ENCODE peak calls at places on chromosomes 7 and 10, in nine cellular contexts. E is Karpas-422; N is ovary; T is A549; F is naive thymus-derived CD4-positive, alpha-beta T cell; M is H9; J is CD8-positive, alpha-beta memory T cell; D is dorsolateral prefrontal cortex; C is trophoblast cell. Z is an unnamed sample.

GRCh38 chr10:108911814-108912541 is 1011.3 kb downstream of the XPNPEP1 start:
- DNase-seq in E (no peak), N (peak; percentile 68), T (peak; percentile 68), F (no peak), M (peak; percentile 95), J (no peak), D (peak; percentile 52), C (no peak), Z (peak; percentile 80)

GRCh38 chr10:62261666-62262065 is 7.0 kb downstream of the RTKN2 start:
- DNase-seq in E (no peak), N (no peak), T (no peak), F (no peak), M (no peak), J (no peak), D (no peak), C (no peak), Z (peak; percentile 40)

GRCh38 chr7:18768256-18768655 is 272.7 kb downstream of the HDAC9 start:
- DNase-seq in E (no peak), N (no peak), T (no peak), F (no peak), M (no peak), J (no peak), D (no peak), C (no peak), Z (no peak)

GRCh38 chr10:44967596-44967995 is 8.0 kb downstream of the RASSF4 start:
- DNase-seq in E (no peak), N (no peak), T (no peak), F (no peak), M (peak; percentile 7), J (no peak), D (no peak), C (no peak), Z (peak; percentile 42)

GRCh38 chr7:82163586-82163985 is 280.0 kb downstream of the CACNA2D1 start:
- DNase-seq in E (no peak), N (no peak), T (no peak), F (no peak), M (no peak), J (no peak), D (no peak), C (no peak), Z (no peak)

GRCh38 chr10:116774728-116775151 is 32.4 kb upstream of the HSPA12A start:
- DNase-seq in E (no peak), N (no peak), T (no peak), F (no peak), M (no peak), J (no peak), D (no peak), C (no peak), Z (no peak)

GRCh38 chr7:110839866-110840265 is 251.1 kb upstream of the LRRN3 start:
- DNase-seq in E (no peak), N (no peak), T (peak; percentile 32), F (no peak), M (no peak), J (no peak), D (no peak), C (no peak), Z (no peak)

GRCh38 chr10:35789996-35790395 is 147.9 kb upstream of the FZD8 start:
- DNase-seq in E (no peak), N (no peak), T (no peak), F (no peak), M (no peak), J (no peak), D (no peak), C (no peak), Z (no peak)

GRCh38 chr10:15433850-15434537 is 62.9 kb upstream of the FAM171A1 start:
- DNase-seq in E (peak; percentile 76), N (no peak), T (peak; percentile 50), F (peak; percentile 55), M (no peak), J (no peak), D (no peak), C (no peak), Z (peak; percentile 78)

GRCh38 chr7:148514236-148514635 is 76.3 kb upstream of the C7orf33 start:
- DNase-seq in E (no peak), N (no peak), T (no peak), F (no peak), M (no peak), J (no peak), D (no peak), C (peak; percentile 67), Z (no peak)

GRCh38 chr7:56115852-56116538 is at the start of gene NUPR2:
- DNase-seq in E (no peak), N (no peak), T (no peak), F (no peak), M (no peak), J (no peak), D (no peak), C (peak; percentile 33), Z (no peak)

GRCh38 chr7:55593515-55594318 is 21.4 kb upstream of the VOPP1 start:
- DNase-seq in E (peak; percentile 87), N (peak; percentile 58), T (peak; percentile 66), F (peak; percentile 61), M (peak; percentile 83), J (peak; percentile 65), D (no peak), C (peak; percentile 71), Z (peak; percentile 67)

GRCh38 chr10:688287-688620 is 1.2 kb downstream of the DIP2C start:
- DNase-seq in E (no peak), N (no peak), T (no peak), F (no peak), M (no peak), J (no peak), D (no peak), C (no peak), Z (no peak)

GRCh38 chr7:140348161-140348849 is 50.0 kb downstream of the SLC37A3 start:
- DNase-seq in E (no peak), N (no peak), T (no peak), F (no peak), M (no peak), J (no peak), D (no peak), C (no peak), Z (no peak)

GRCh38 chr7:105935250-105935649 is 27.8 kb upstream of the CDHR3 start:
- DNase-seq in E (no peak), N (no peak), T (no peak), F (no peak), M (no peak), J (no peak), D (no peak), C (no peak), Z (no peak)

GRCh38 chr10:100864981-100865380 is 47.8 kb upstream of the SLF2 start:
- DNase-seq in E (no peak), N (no peak), T (no peak), F (no peak), M (no peak), J (no peak), D (peak; percentile 22), C (no peak), Z (no peak)

GRCh38 chr7:76336094-76336493 is 22.7 kb downstream of the YWHAG start:
- DNase-seq in E (no peak), N (no peak), T (no peak), F (no peak), M (no peak), J (no peak), D (no peak), C (no peak), Z (no peak)

GRCh38 chr10:16986406-16987128 is 143.0 kb downstream of the CUBN start:
- DNase-seq in E (no peak), N (no peak), T (no peak), F (no peak), M (no peak), J (no peak), D (no peak), C (no peak), Z (peak; percentile 94)

GRCh38 chr10:110107887-110108286 is 99.5 kb upstream of the MXI1 start:
- DNase-seq in E (no peak), N (no peak), T (no peak), F (no peak), M (no peak), J (no peak), D (no peak), C (no peak), Z (no peak)

DNA sequence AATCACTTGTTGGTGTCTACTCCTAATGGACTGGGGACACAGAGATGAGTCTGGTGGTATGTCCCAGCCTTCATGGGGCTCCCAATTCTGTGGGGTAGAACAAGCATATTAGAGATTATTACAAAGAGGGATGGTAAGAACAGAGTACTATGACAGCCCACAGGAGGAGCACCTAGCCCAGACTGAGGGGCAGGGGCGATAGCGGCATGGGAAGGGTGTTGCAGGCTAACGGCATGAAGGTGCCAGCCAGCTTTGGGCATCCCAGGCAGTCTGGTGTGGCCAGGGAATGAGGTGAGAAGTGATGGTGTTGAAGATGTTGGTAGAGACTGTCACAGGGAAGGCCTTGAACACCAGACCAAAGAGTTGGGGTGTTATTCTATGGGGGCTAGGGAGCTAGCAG is 280.0 kb downstream of the RPS24 start:
- DNase-seq in E (no peak), N (no peak), T (no peak), F (no peak), M (peak; percentile 8), J (no peak), D (no peak), C (no peak), Z (no peak)
- H3K27ac ChIP-seq in E (no peak overlapping the region), N (no peak overlapping the region), T (no peak overlapping the region), F (no peak overlapping the region), M (no peak overlapping the region), J (no peak overlapping the region), D (no peak overlapping the region), C (peak overlapping the region; percentile 81), Z (no peak overlapping the region)

GRCh38 chr7:70923086-70923845 is 208.7 kb upstream of the GALNT17 start:
- DNase-seq in E (no peak), N (no peak), T (no peak), F (no peak), M (no peak), J (no peak), D (no peak), C (no peak), Z (no peak)
- H3K27ac ChIP-seq in E (no peak overlapping the region), N (no peak overlapping the region), T (no peak overlapping the region), F (no peak overlapping the region), M (no peak overlapping the region), J (no peak overlapping the region), D (no peak overlapping the region), C (no peak overlapping the region), Z (no peak overlapping the region)

DNA sequence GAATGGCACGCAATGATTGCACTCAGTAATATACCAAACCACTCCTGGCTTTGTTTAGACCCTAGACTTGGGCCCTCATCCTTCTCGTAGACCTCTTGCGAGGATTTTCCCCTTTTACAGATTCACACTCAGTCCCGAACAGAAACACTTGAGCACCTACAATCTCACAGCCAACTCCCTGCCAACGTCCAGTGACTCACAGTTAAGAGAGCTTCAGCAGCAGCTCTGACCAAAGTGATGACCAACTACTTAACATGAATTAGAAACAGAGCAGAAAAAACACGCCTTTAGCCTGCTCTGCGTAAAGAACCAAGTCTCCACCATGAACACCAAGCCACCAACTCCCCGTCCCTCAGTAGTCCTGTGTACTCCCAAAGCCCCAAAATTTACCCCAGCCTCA is 2.2 kb downstream of the DNAJC30 start:
- DNase-seq in E (no peak), N (no peak), T (no peak), F (no peak), M (no peak), J (no peak), D (no peak), C (no peak), Z (no peak)
- H3K27ac ChIP-seq in E (no peak overlapping the region), N (no peak overlapping the region), T (no peak overlapping the region), F (no peak overlapping the region), M (no peak overlapping the region), J (no peak overlapping the region), D (no peak overlapping the region), C (no peak overlapping the region), Z (no peak overlapping the region)

DNA sequence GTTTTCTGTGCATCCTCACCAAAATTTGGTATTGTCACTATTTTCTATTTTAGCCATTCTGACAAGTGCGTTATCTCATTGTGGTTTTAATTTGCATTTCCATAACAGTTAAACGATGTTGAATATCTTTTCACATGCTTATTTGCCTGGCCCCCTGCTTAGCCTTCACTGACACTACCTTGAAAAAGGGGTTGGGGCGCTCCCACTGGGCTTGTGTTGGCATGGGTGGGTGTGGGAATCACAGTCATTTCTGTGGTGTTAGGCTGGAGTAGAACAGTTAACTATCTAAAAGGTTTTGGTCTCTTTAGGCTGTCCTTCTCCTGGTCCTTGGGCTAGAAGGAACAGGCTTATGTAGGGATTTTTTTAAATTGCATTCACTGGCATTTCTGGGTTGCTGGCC is 72.2 kb upstream of the TMEM140 start:
- DNase-seq in E (no peak), N (no peak), T (no peak), F (no peak), M (peak; percentile 40), J (no peak), D (no peak), C (no peak), Z (no peak)
- H3K27ac ChIP-seq in E (no peak overlapping the region), N (no peak overlapping the region), T (no peak overlapping the region), F (no peak overlapping the region), M (no peak overlapping the region), J (no peak overlapping the region), D (no peak overlapping the region), C (no peak overlapping the region), Z (no peak overlapping the region)